ENCODE peak calls at places on chromosome 17, in four cellular contexts. L, P, Z and F are unnamed samples.

GRCh38 chr17:79039171-79039570 is 15.2 kb downstream of the C1QTNF1 start:
- DNase-seq in L (no peak), Z (no peak), P (no peak), F (no peak)

GRCh38 chr17:17304521-17304985 is 1.4 kb downstream of the NT5M start:
- DNase-seq in Z (no peak), P (peak; percentile 85), L (no peak), F (no peak)

GRCh38 chr17:41736983-41737679 is 2.7 kb upstream of the HAP1 start:
- DNase-seq in P (no peak), Z (no peak), L (no peak), F (no peak)

GRCh38 chr17:18248300-18248731 is 10.2 kb downstream of the FLII start:
- DNase-seq in L (peak; percentile 86), P (peak; percentile 64), Z (peak; percentile 42), F (no peak)

GRCh38 chr17:40598928-40599627 is 33.8 kb upstream of the CCR7 start:
- DNase-seq in Z (no peak), P (peak; percentile 38), L (no peak), F (peak; percentile 65)

GRCh38 chr17:2067559-2067958 is 12.7 kb downstream of the HIC1 start:
- DNase-seq in Z (no peak), L (no peak), P (no peak), F (no peak)

GRCh38 chr17:55735784-55736405 is 13.2 kb upstream of the TMEM100 start:
- DNase-seq in L (peak; percentile 59), P (peak; percentile 57), Z (no peak), F (peak; percentile 45)

GRCh38 chr17:71441098-71441497 is 679.7 kb upstream of the SOX9 start:
- DNase-seq in P (no peak), L (peak; percentile 9), Z (no peak), F (peak; percentile 92)

GRCh38 chr17:72466199-72466598 is 345.4 kb downstream of the SOX9 start:
- DNase-seq in P (peak; percentile 60), L (no peak), Z (no peak), F (peak; percentile 57)

GRCh38 chr17:65356524-65356923 is 204.9 kb downstream of the AXIN2 start:
- DNase-seq in L (no peak), P (no peak), Z (no peak), F (no peak)

GRCh38 chr17:39604911-39605491 is 2.7 kb downstream of the NEUROD2 start:
- DNase-seq in P (no peak), L (no peak), Z (no peak), F (no peak)

GRCh38 chr17:79410681-79411080 is 200.2 kb downstream of the RBFOX3 start:
- DNase-seq in P (no peak), Z (no peak), L (no peak), F (no peak)

GRCh38 chr17:17873450-17873991 is 36.7 kb upstream of the SREBF1 start:
- DNase-seq in Z (no peak), P (no peak), L (no peak), F (no peak)

GRCh38 chr17:418421-418751 is 65.8 kb upstream of the RPH3AL start:
- DNase-seq in L (no peak), P (no peak), Z (no peak), F (no peak)

GRCh38 chr17:77126519-77126918 is 14.2 kb upstream of the SEC14L1 start:
- DNase-seq in Z (no peak), L (no peak), P (no peak), F (no peak)

GRCh38 chr17:34641368-34641767 is 62.0 kb downstream of the TMEM132E start:
- DNase-seq in P (no peak), Z (no peak), L (no peak), F (no peak)

GRCh38 chr17:19533718-19534561 is at the start of gene SLC47A1:
- DNase-seq in Z (peak; percentile 7), P (peak; percentile 50), L (peak; percentile 37), F (no peak)

GRCh38 chr17:76202516-76202915 is 37.8 kb downstream of the RNF157 start:
- DNase-seq in L (no peak), P (no peak), Z (no peak), F (peak; percentile 36)

GRCh38 chr17:77465358-77466041 is 324.7 kb downstream of the SEC14L1 start:
- DNase-seq in P (peak; percentile 85), Z (peak; percentile 76), L (peak; percentile 82), F (peak; percentile 60)

GRCh38 chr17:51016099-51016498 is 104.6 kb downstream of the SPAG9 start:
- DNase-seq in P (no peak), L (no peak), Z (no peak), F (no peak)

GRCh38 chr17:71472809-71473789 is 647.7 kb upstream of the SOX9 start:
- DNase-seq in P (peak; percentile 66), Z (no peak), L (peak; percentile 81), F (peak; percentile 16)

GRCh38 chr17:20009052-20009301 is 182 bp upstream of the SPECC1 start:
- DNase-seq in L (no peak), P (no peak), Z (no peak), F (no peak)

GRCh38 chr17:45640141-45640850 is 143.8 kb upstream of the CRHR1 start:
- DNase-seq in L (peak; percentile 86), P (peak; percentile 70), Z (peak; percentile 61), F (peak; percentile 59)
- H3K27me3 ChIP-seq in L (no peaks in the 10 kb centered on the region), P (no peaks in the 10 kb centered on the region), Z (no peaks in the 10 kb centered on the region), F (no peaks in the 10 kb centered on the region)

DNA sequence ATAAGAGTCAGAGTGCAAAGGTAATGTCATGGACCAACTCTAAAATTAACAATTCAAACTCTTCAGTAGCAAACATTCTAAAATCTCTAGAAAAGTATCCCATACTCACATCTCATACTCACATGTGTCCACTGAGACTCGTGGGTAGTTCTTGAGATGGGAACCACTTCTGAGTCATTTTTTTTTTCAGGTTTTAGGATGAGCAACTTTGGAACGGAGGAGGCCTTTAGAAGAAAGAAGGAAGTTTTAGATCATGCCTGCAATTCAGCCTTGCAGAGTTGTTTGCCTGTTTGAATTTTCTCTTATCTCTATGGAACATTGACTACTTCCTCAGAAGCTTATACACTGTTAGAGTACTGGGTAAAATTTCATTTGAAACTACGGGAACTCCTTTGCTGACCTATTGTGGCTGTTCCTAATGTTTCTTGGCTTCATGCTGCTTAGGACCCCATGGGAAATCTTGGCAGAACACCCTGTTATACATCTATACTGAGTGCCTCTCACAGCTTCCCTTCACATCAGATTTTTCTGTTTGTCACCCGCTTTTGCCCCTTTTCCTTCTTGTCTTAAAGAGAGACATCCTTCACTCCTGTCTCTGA is 70.7 kb downstream of the MAP2K6 start:
- DNase-seq in L (no peak), Z (no peak), P (no peak), F (no peak)
- H3K27ac ChIP-seq in L (no peak overlapping the region), Z (no peak overlapping the region), P (no peak overlapping the region), F (no peak overlapping the region)

GRCh38 chr17:28969706-28970393 is 18.5 kb upstream of the PHF12 start:
- DNase-seq in Z (no peak), P (no peak), L (no peak), F (no peak)

GRCh38 chr17:28970879-28971278 is 19.6 kb upstream of the PHF12 start:
- DNase-seq in L (no peak), P (no peak), Z (no peak), F (no peak)

GRCh38 chr17:28968914-28969295 is 17.6 kb upstream of the PHF12 start:
- DNase-seq in P (peak; percentile 24), Z (no peak), L (no peak), F (no peak)

GRCh38 chr17:28967240-28968135 is 16.2 kb upstream of the PHF12 start:
- DNase-seq in L (peak; percentile 73), Z (no peak), P (no peak), F (no peak)

GRCh38 chr17:28968269-28968913 is 17.1 kb upstream of the PHF12 start:
- DNase-seq in P (no peak), Z (no peak), L (peak; percentile 41), F (no peak)
- H3K4me3 ChIP-seq in P (no peak overlapping the region), Z (no peak overlapping the region), L (no peak overlapping the region), F (no peak overlapping the region)

DNA sequence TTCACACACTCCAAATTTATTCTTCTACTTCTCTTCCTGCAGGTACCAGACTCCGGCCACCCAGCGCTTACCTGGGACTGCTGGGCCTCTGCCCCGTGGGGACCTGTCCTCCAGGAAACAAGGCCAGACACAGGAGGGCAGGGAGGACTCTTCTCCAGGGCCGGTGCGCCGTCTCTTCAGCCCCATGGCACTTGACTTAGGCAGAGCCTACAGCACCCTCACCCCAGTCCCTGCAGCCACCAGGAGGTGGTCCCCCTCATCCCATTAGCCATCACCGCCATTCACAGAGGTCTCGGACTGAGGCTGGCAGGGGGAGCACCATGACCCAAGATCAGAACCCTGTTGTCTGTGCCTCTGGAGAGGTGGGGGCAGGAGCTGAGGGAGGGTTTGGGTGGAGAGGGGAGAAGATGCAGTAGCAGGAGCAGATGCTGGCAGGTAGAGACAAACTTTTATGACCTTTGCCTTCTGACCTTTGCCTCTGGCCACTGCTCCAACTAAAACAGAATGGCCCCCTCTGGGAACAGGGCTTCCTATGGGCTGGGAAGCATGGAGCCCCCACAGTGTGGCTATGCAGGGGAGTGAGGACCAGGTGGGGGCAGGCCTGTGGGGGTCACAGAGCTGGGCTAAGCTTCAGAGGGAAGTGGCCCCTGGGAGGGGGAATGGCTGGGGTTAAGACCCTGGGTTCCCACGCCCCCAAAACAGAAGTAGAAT is 1.7 kb upstream of the GCGR start:
- DNase-seq in Z (no peak), P (no peak), L (no peak), F (no peak)
- H3K27me3 ChIP-seq in Z (peaks cover 8% of the 10 kb centered on the region), P (peaks cover 75% of the 10 kb centered on the region), L (peaks cover 26% of the 10 kb centered on the region), F (peaks cover 54% of the 10 kb centered on the region)

GRCh38 chr17:68302666-68303065 is 11.4 kb downstream of the ARSG start:
- DNase-seq in Z (no peak), P (no peak), L (no peak), F (no peak)
- H3K27ac ChIP-seq in Z (no peak overlapping the region), P (no peak overlapping the region), L (no peak overlapping the region), F (no peak overlapping the region)

GRCh38 chr17:7017827-7018200 is 5.0 kb upstream of the BCL6B start:
- DNase-seq in L (no peak), P (no peak), Z (no peak), F (no peak)

GRCh38 chr17:7015587-7016020 is 3.2 kb downstream of the RNASEK start:
- DNase-seq in P (peak; percentile 58), L (no peak), Z (no peak), F (no peak)

GRCh38 chr17:7016886-7017826 is 4.7 kb downstream of the RNASEK start:
- DNase-seq in Z (no peak), P (no peak), L (no peak), F (no peak)

GRCh38 chr17:7014995-7015586 is 2.7 kb downstream of the RNASEK start:
- DNase-seq in L (peak; percentile 42), P (peak; percentile 88), Z (peak; percentile 56), F (peak; percentile 78)

DNA sequence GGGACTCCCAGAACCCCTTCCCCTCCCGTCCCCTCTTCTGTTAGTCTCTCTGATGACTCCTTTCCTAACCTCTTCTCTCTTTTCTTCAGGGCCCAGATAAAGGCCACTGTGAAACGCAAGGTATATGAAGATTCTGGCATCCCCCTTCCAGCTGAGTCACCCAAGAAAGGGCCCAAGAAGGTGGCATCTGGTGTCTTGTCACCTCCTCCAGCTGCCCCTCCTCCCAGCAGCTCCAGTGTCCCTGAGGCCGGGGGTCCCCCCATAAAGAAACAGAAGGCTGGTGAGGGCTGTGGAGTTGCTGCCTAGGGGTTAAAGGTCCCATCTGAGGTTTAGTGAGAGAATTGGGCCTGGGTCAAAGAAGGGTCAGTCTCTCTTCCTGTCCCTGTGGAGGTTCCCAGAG is 4.0 kb downstream of the RNASEK start:
- DNase-seq in Z (no peak), P (no peak), L (no peak), F (no peak)
- H3K4me3 ChIP-seq in Z (no peak overlapping the region), P (peak overlapping the region; percentile 89), L (no peak overlapping the region), F (no peak overlapping the region)

GRCh38 chr17:31495049-31495885 is 103.8 kb downstream of the RAB11FIP4 start:
- DNase-seq in Z (no peak), P (no peak), L (no peak), F (no peak)
- H3K27me3 ChIP-seq in Z (no peaks in the 10 kb centered on the region), P (no peaks in the 10 kb centered on the region), L (no peaks in the 10 kb centered on the region), F (peaks cover 45% of the 10 kb centered on the region)